ENCODE peak calls at places on chromosome 1, in four cellular contexts. U is cardiac muscle cell, D is AG10803, R is mesothelial cell of epicardium. X is an unnamed sample.

GRCh38 chr1:184854456-184855180 is 100.0 kb upstream of the EDEM3 start:
- DNase-seq in U (peak), D (peak), R (no peak), X (no peak)

GRCh38 chr1:215287362-215287761 is 204.8 kb downstream of the KCNK2 start:
- DNase-seq in U (no peak), D (peak), R (no peak), X (no peak)

GRCh38 chr1:4650486-4650885 is 3.9 kb upstream of the AJAP1 start:
- DNase-seq in U (no peak), D (peak), R (no peak), X (no peak)

GRCh38 chr1:228860911-228861829 is 125.9 kb downstream of the RHOU start:
- DNase-seq in U (peak), D (peak), R (peak), X (no peak)

GRCh38 chr1:153532769-153533599 is 2.8 kb downstream of the S100A6 start:
- DNase-seq in U (peak), D (peak), R (peak), X (peak)

GRCh38 chr1:223835754-223836153 is 10.0 kb downstream of the TP53BP2 start:
- DNase-seq in U (peak), D (no peak), R (no peak), X (no peak)

GRCh38 chr1:152543808-152544207 is 22.8 kb downstream of the LCE3E start:
- DNase-seq in U (no peak), D (no peak), R (no peak), X (no peak)

GRCh38 chr1:17665054-17665453 is 90.1 kb upstream of the ACTL8 start:
- DNase-seq in U (no peak), D (no peak), R (no peak), X (no peak)

GRCh38 chr1:51768971-51769601 is 109.4 kb downstream of the NRDC start:
- DNase-seq in U (peak), D (peak), R (no peak), X (no peak)

GRCh38 chr1:214321686-214322453 is 40.9 kb downstream of the SMYD2 start:
- DNase-seq in U (no peak), D (no peak), R (no peak), X (no peak)

GRCh38 chr1:231053493-231054162 is 13.6 kb upstream of the FAM89A start:
- DNase-seq in U (peak), D (peak), R (no peak), X (no peak)

GRCh38 chr1:201503397-201504176 is 3.3 kb downstream of the CSRP1 start:
- DNase-seq in U (peak), D (peak), R (peak), X (no peak)

GRCh38 chr1:38941527-38942019 is at the start of gene RHBDL2:
- DNase-seq in U (peak), D (peak), R (no peak), X (no peak)

GRCh38 chr1:205536759-205537361 is 32.4 kb downstream of the CDK18 start:
- DNase-seq in U (no peak), D (no peak), R (peak), X (no peak)

GRCh38 chr1:102191723-102192122 is 195.0 kb upstream of the OLFM3 start:
- DNase-seq in U (peak), D (no peak), R (no peak), X (no peak)

GRCh38 chr1:51463561-51463960 is 55.5 kb downstream of the EPS15 start:
- DNase-seq in U (no peak), D (no peak), R (no peak), X (no peak)

GRCh38 chr1:56098956-56099355 is 480.4 kb downstream of the PLPP3 start:
- DNase-seq in U (no peak), D (peak), R (no peak), X (no peak)

GRCh38 chr1:208497866-208498541 is 253.8 kb upstream of the PLXNA2 start:
- DNase-seq in U (no peak), D (no peak), R (no peak), X (no peak)

GRCh38 chr1:209414803-209415329 is 168.6 kb upstream of the CAMK1G start:
- DNase-seq in U (no peak), D (no peak), R (no peak), X (no peak)

GRCh38 chr1:84156210-84156621 is 12.1 kb downstream of the PRKACB start:
- DNase-seq in U (peak), D (peak), R (no peak), X (no peak)

GRCh38 chr1:59046730-59047157 is 250.2 kb upstream of the FGGY start:
- DNase-seq in U (no peak), D (no peak), R (no peak), X (no peak)
- TF ChIP-seq CTCF in U (peak), D (peak), R (no peak), X (peak)

GRCh38 chr1:62849031-62849430 is 65.1 kb downstream of the ATG4C start:
- DNase-seq in U (no peak), D (no peak), R (no peak), X (no peak)
- TF ChIP-seq CTCF in U (no peak), D (no peak), R (no peak), X (no peak)

GRCh38 chr1:156489166-156489934 is 11.2 kb downstream of the MEF2D start:
- DNase-seq in U (no peak), D (no peak), R (no peak), X (no peak)
- TF ChIP-seq CTCF in U (peak), D (peak), R (no peak), X (no peak)

DNA sequence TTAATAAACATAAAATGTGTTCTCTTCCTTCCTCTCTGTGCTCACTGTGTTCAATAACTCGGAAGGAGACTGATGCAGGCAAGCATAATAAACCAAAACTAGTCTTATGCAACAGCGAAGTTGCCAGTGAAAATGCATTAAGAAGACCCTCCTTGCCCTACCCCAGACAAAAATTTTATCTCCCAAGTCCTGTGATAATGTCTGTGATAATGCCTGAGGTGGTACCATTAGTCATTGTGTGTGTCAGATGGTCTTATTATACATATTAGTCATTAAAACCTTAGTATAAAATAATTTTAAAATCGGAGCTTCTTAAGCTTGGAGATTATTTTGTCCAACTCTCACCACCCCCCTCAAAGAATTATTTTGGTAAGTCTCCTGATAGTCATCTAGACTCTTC is 97.7 kb downstream of the NGF start:
- DNase-seq in U (no peak), D (no peak), R (no peak), X (no peak)
- TF ChIP-seq CTCF in U (no peak), D (no peak), R (no peak), X (no peak)

DNA sequence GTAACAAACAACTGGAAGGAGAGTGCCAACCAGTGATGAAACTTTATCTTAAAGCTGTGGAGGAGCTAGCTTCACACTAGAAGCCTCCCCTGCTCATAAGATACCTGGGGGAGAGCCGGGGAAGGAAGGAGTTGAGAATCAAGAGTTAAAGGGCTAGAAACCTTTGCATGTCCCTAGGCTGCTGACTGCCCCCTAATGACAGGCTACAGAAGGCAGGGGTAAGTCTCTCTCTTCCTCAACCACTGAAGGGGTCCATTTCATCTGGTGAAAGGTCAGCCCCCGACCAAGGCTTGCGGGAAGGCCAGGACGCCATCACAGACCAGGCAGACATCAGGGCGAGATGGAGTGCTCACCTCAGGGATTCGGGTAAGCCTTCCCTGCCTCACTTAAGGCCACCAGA is 65.6 kb upstream of the GRHL3 start:
- DNase-seq in U (no peak), D (no peak), R (no peak), X (no peak)
- TF ChIP-seq CTCF in U (peak), D (no peak), R (no peak), X (no peak)

GRCh38 chr1:15153842-15154479 is 414 bp downstream of the TMEM51 start:
- DNase-seq in U (peak), D (peak), R (peak), X (no peak)

GRCh38 chr1:15151377-15151806 is 2.2 kb upstream of the TMEM51 start:
- DNase-seq in U (no peak), D (no peak), R (no peak), X (no peak)

GRCh38 chr1:15151871-15152270 is 1.7 kb upstream of the TMEM51 start:
- DNase-seq in U (no peak), D (no peak), R (no peak), X (no peak)

GRCh38 chr1:15153184-15153841 is at the start of gene TMEM51:
- DNase-seq in U (peak), D (no peak), R (peak), X (no peak)

GRCh38 chr1:15152318-15153183 is 996 bp upstream of the TMEM51 start:
- DNase-seq in U (peak), D (peak), R (peak), X (no peak)
- TF ChIP-seq CTCF in U (peak), D (peak), R (no peak), X (no peak)

GRCh38 chr1:36608272-36608671 is 125.6 kb upstream of the CSF3R start:
- DNase-seq in U (no peak), D (no peak), R (no peak), X (no peak)

GRCh38 chr1:36606908-36607651 is 124.4 kb upstream of the CSF3R start:
- DNase-seq in U (no peak), D (no peak), R (no peak), X (no peak)

GRCh38 chr1:36605942-36606690 is 123.4 kb upstream of the CSF3R start:
- DNase-seq in U (no peak), D (no peak), R (no peak), X (no peak)

GRCh38 chr1:36612121-36612520 is 129.4 kb upstream of the CSF3R start:
- DNase-seq in U (no peak), D (no peak), R (no peak), X (no peak)

GRCh38 chr1:36609241-36610027 is 126.7 kb upstream of the CSF3R start:
- DNase-seq in U (peak), D (peak), R (no peak), X (peak)
- TF ChIP-seq CTCF in U (peak), D (peak), R (peak), X (peak)

GRCh38 chr1:235946570-235946981 is 79.9 kb upstream of the LYST start:
- DNase-seq in U (no peak), D (peak), R (no peak), X (no peak)
- TF ChIP-seq CTCF in U (peak), D (peak), R (no peak), X (no peak)

GRCh38 chr1:245963649-245964048 is 543.4 kb downstream of the SMYD3 start:
- DNase-seq in U (no peak), D (no peak), R (no peak), X (no peak)
- TF ChIP-seq CTCF in U (no peak), D (no peak), R (no peak), X (no peak)

GRCh38 chr1:202563818-202564217 is 146.4 kb downstream of the SYT2 start:
- DNase-seq in U (no peak), D (no peak), R (no peak), X (no peak)

GRCh38 chr1:202568466-202569196 is 141.6 kb downstream of the SYT2 start:
- DNase-seq in U (no peak), D (peak), R (no peak), X (no peak)

GRCh38 chr1:202567747-202568146 is 142.5 kb downstream of the SYT2 start:
- DNase-seq in U (peak), D (peak), R (no peak), X (no peak)

GRCh38 chr1:202564958-202565497 is 145.2 kb downstream of the SYT2 start:
- DNase-seq in U (no peak), D (no peak), R (no peak), X (no peak)

GRCh38 chr1:202565890-202566289 is 144.4 kb downstream of the SYT2 start:
- DNase-seq in U (no peak), D (no peak), R (no peak), X (no peak)
- TF ChIP-seq CTCF in U (no peak), D (no peak), R (no peak), X (no peak)